ENCODE peak calls at places on chromosomes 6 and 20, in four cellular contexts. T is GDM1; X is NCI-H69; P is effector CD4-positive, alpha-beta T cell. I is an unnamed sample.

GRCh38 chr6:144314562-144314961 is 29.4 kb downstream of the UTRN start:
- DNase-seq in X (no peak), T (no peak), P (no peak), I (no peak)

GRCh38 chr20:46963758-46964181 is 69.1 kb downstream of the EYA2 start:
- DNase-seq in T (no peak), P (no peak), X (peak), I (no peak)

GRCh38 chr20:3275064-3275935 is 36.3 kb upstream of the SLC4A11 start:
- DNase-seq in T (no peak), P (no peak), X (no peak), I (no peak)

GRCh38 chr6:130836071-130836670 is 9.0 kb downstream of the SMLR1 start:
- DNase-seq in T (no peak), X (no peak), P (no peak), I (no peak)

GRCh38 chr6:107543088-107543487 is 53.2 kb downstream of the SOBP start:
- DNase-seq in P (no peak), T (no peak), X (no peak), I (no peak)

GRCh38 chr6:32852018-32852843 is 1.3 kb downstream of the TAP1 start:
- DNase-seq in X (no peak), T (no peak), P (no peak), I (no peak)

GRCh38 chr6:5135783-5136376 is 50.7 kb downstream of the PPP1R3G start:
- DNase-seq in T (no peak), P (peak), X (peak), I (peak)

GRCh38 chr6:87146363-87146762 is 9.0 kb upstream of the ZNF292 start:
- DNase-seq in X (no peak), P (no peak), T (no peak), I (no peak)

GRCh38 chr20:44997668-44998067 is 31.4 kb downstream of the STK4 start:
- DNase-seq in P (no peak), T (no peak), X (no peak), I (no peak)

GRCh38 chr6:20620043-20620442 is 85.8 kb downstream of the CDKAL1 start:
- DNase-seq in P (no peak), X (no peak), T (no peak), I (no peak)